ENCODE peak calls at places on chromosomes 7 and 10, in seven cellular contexts. Z is thoracic aorta, K is spleen, N is heart left ventricle, H is heart right ventricle, V is HCT116, I is cardiac muscle cell. L is an unnamed sample. For H3K4me1 and H3K36me3, the result is how much of the 10 kb centered on the place peaks cover.

GRCh38 chr10:127012071-127012768 is 107.0 kb downstream of the DOCK1 start:
- DNase-seq in H (no peak), I (no peak), Z (no peak), N (no peak), K (no peak), V (no peak), L (no peak)

GRCh38 chr10:124152139-124152780 is 58.9 kb upstream of the CHST15 start:
- DNase-seq in N (no peak), Z (peak), I (no peak), V (peak), H (peak), K (peak), L (peak)

GRCh38 chr7:139105037-139105382 is 4.5 kb downstream of the ZC3HAV1 start:
- DNase-seq in V (no peak), H (no peak), N (no peak), I (no peak), K (no peak), Z (no peak), L (no peak)

GRCh38 chr7:155896531-155897263 is 84.4 kb upstream of the SHH start:
- DNase-seq in K (peak), V (no peak), N (no peak), Z (no peak), H (no peak), I (no peak), L (no peak)

GRCh38 chr10:11533328-11533781 is 78.1 kb downstream of the USP6NL start:
- DNase-seq in N (no peak), K (no peak), H (no peak), Z (no peak), I (no peak), V (no peak), L (no peak)

GRCh38 chr10:93680414-93681047 is 21.9 kb downstream of the FRA10AC1 start:
- DNase-seq in H (no peak), I (peak), N (no peak), V (peak), Z (no peak), K (no peak), L (no peak)

GRCh38 chr7:68623030-68623429 is 975.2 kb upstream of the AUTS2 start:
- DNase-seq in H (no peak), N (no peak), Z (no peak), V (no peak), I (no peak), K (no peak), L (no peak)

GRCh38 chr10:78966844-78967488 is 101.8 kb upstream of the ZMIZ1 start:
- DNase-seq in K (peak), I (no peak), V (no peak), Z (no peak), N (peak), H (no peak), L (no peak)

GRCh38 chr10:103456074-103456660 is 2.5 kb downstream of the CALHM1 start:
- DNase-seq in N (peak), H (no peak), K (no peak), I (no peak), V (no peak), Z (no peak), L (no peak)

GRCh38 chr10:73827346-73828089 is 16.1 kb upstream of the NDST2 start:
- DNase-seq in I (no peak), V (no peak), H (no peak), Z (no peak), N (no peak), K (no peak), L (no peak)

GRCh38 chr7:137986252-137987010 is 15.5 kb downstream of the CREB3L2 start:
- DNase-seq in N (no peak), I (no peak), V (no peak), Z (no peak), H (peak), K (no peak), L (peak)

GRCh38 chr7:111960909-111961440 is 245.2 kb downstream of the DOCK4 start:
- DNase-seq in I (no peak), V (no peak), H (no peak), K (no peak), Z (no peak), N (no peak), L (no peak)

GRCh38 chr10:113297226-113297625 is 255.6 kb upstream of the HABP2 start:
- DNase-seq in I (no peak), Z (no peak), N (no peak), H (no peak), K (no peak), V (no peak), L (no peak)

GRCh38 chr10:125773702-125774101 is 1.9 kb downstream of the MMP21 start:
- DNase-seq in Z (no peak), N (no peak), I (no peak), H (no peak), K (no peak), V (no peak), L (no peak)

GRCh38 chr7:18202315-18203045 is 174.8 kb upstream of the PRPS1L1 start:
- DNase-seq in I (no peak), V (no peak), H (no peak), N (no peak), K (no peak), Z (no peak), L (no peak)

GRCh38 chr10:110852255-110852896 is 19.4 kb upstream of the PDCD4 start:
- DNase-seq in N (no peak), V (peak), Z (no peak), I (no peak), K (no peak), H (no peak), L (no peak)

GRCh38 chr7:75989726-75990388 is 4.5 kb downstream of the TMEM120A start:
- DNase-seq in I (no peak), N (peak), K (peak), Z (no peak), V (no peak), H (peak), L (no peak)

GRCh38 chr7:156461881-156462665 is 178.5 kb upstream of the RNF32 start:
- DNase-seq in Z (no peak), N (no peak), K (no peak), I (no peak), H (no peak), V (no peak), L (peak)

GRCh38 chr10:34291466-34292177 is 523.5 kb downstream of the PARD3 start:
- DNase-seq in Z (no peak), H (no peak), V (no peak), I (no peak), N (no peak), K (no peak), L (no peak)

GRCh38 chr7:55144955-55145342 is 126.1 kb downstream of the EGFR start:
- DNase-seq in K (peak), H (no peak), N (no peak), I (no peak), V (no peak), Z (no peak), L (no peak)

GRCh38 chr10:58237014-58237830 is 30.5 kb downstream of the IPMK start:
- DNase-seq in Z (no peak), K (no peak), N (no peak), V (peak), I (no peak), H (no peak), L (no peak)

GRCh38 chr10:48612241-48612943 is 7.5 kb upstream of the ARHGAP22 start:
- DNase-seq in Z (no peak), H (no peak), N (no peak), I (no peak), V (no peak), K (no peak), L (no peak)

GRCh38 chr10:124074471-124075109 is 18.8 kb downstream of the CHST15 start:
- DNase-seq in Z (no peak), H (no peak), V (no peak), I (no peak), K (peak), N (no peak), L (peak)

GRCh38 chr10:132904169-132904813 is 38.1 kb downstream of the CFAP46 start:
- DNase-seq in N (peak), I (peak), K (peak), H (no peak), Z (no peak), V (peak), L (no peak)

GRCh38 chr10:120286280-120286679 is 170.7 kb upstream of the PLPP4 start:
- DNase-seq in H (no peak), I (no peak), Z (no peak), N (no peak), K (no peak), V (no peak), L (no peak)

GRCh38 chr7:120725376-120726039 is 132.4 kb downstream of the TSPAN12 start:
- DNase-seq in Z (no peak), H (no peak), K (no peak), I (peak), N (no peak), V (peak), L (no peak)

GRCh38 chr7:4782333-4783291 is 7.2 kb downstream of the AP5Z1 start:
- DNase-seq in H (no peak), N (no peak), K (peak), Z (no peak), I (no peak), V (no peak), L (no peak)

GRCh38 chr7:158657189-158657746 is 47.3 kb downstream of the NCAPG2 start:
- DNase-seq in K (no peak), V (no peak), Z (no peak), N (no peak), H (no peak), I (no peak), L (no peak)

GRCh38 chr10:100878291-100878910 is 34.4 kb upstream of the SLF2 start:
- DNase-seq in I (peak), N (no peak), K (no peak), H (peak), V (peak), Z (no peak), L (peak)

GRCh38 chr10:11437391-11438241 is 173.8 kb downstream of the USP6NL start:
- DNase-seq in N (no peak), Z (no peak), H (no peak), V (no peak), I (no peak), K (no peak), L (no peak)

GRCh38 chr7:130371059-130371458 is 9.2 kb upstream of the CPA1 start:
- DNase-seq in V (no peak), N (no peak), H (no peak), I (no peak), Z (no peak), K (no peak), L (peak)

GRCh38 chr10:79483299-79483698 is 29.0 kb upstream of the EIF5AL1 start:
- DNase-seq in N (no peak), H (no peak), Z (no peak), K (no peak), V (no peak), I (no peak), L (no peak)

GRCh38 chr7:24665564-24666294 is 91.5 kb downstream of the GSDME start:
- DNase-seq in N (no peak), I (peak), K (no peak), H (peak), Z (no peak), V (peak), L (peak)

GRCh38 chr10:8628351-8628750 is 573.9 kb downstream of the GATA3 start:
- DNase-seq in K (no peak), Z (no peak), V (no peak), N (no peak), H (no peak), I (no peak), L (no peak)

GRCh38 chr7:45709168-45710034 is 135.2 kb downstream of the ADCY1 start:
- DNase-seq in V (no peak), K (peak), N (peak), Z (no peak), I (no peak), H (no peak), L (peak)

GRCh38 chr10:80662429-80663211 is 124.9 kb downstream of the SH2D4B start:
- DNase-seq in K (peak), N (peak), Z (peak), I (peak), H (peak), V (peak), L (peak)

GRCh38 chr10:3783721-3784432 is 1.1 kb downstream of the KLF6 start:
- DNase-seq in N (peak), V (no peak), K (no peak), Z (no peak), I (peak), H (peak), L (peak)

GRCh38 chr10:27413831-27414348 is 90.2 kb upstream of the RAB18 start:
- DNase-seq in V (no peak), Z (no peak), K (no peak), N (no peak), I (no peak), H (no peak), L (no peak)

GRCh38 chr7:30434140-30434799 is 44.3 kb downstream of the NOD1 start:
- DNase-seq in N (no peak), H (no peak), I (peak), Z (no peak), V (no peak), K (no peak), L (no peak)
- H3K4me1 ChIP-seq in N (under half), H (under half), I (under half), Z (under half), V (under half), K (half or more), L (half or more)

GRCh38 chr10:72344932-72345331 is 9.8 kb downstream of the DNAJB12 start:
- DNase-seq in Z (no peak), K (no peak), V (no peak), I (no peak), H (no peak), N (no peak), L (no peak)

GRCh38 chr10:72348282-72348681 is 6.4 kb downstream of the DNAJB12 start:
- DNase-seq in Z (no peak), H (no peak), N (no peak), K (no peak), I (no peak), V (no peak), L (no peak)

GRCh38 chr10:72353028-72353962 is 1.4 kb downstream of the DNAJB12 start:
- DNase-seq in H (no peak), N (no peak), Z (no peak), V (no peak), K (no peak), I (peak), L (no peak)

GRCh38 chr10:72351479-72351878 is 3.2 kb downstream of the DNAJB12 start:
- DNase-seq in N (no peak), V (no peak), Z (no peak), H (no peak), K (no peak), I (no peak), L (no peak)

GRCh38 chr10:72349438-72349837 is 5.3 kb downstream of the DNAJB12 start:
- DNase-seq in N (no peak), H (no peak), V (no peak), K (no peak), Z (no peak), I (no peak), L (no peak)
- H3K36me3 ChIP-seq in N (under half), H (under half), V (under half), K (under half), Z (under half), I (under half), L (under half)

DNA sequence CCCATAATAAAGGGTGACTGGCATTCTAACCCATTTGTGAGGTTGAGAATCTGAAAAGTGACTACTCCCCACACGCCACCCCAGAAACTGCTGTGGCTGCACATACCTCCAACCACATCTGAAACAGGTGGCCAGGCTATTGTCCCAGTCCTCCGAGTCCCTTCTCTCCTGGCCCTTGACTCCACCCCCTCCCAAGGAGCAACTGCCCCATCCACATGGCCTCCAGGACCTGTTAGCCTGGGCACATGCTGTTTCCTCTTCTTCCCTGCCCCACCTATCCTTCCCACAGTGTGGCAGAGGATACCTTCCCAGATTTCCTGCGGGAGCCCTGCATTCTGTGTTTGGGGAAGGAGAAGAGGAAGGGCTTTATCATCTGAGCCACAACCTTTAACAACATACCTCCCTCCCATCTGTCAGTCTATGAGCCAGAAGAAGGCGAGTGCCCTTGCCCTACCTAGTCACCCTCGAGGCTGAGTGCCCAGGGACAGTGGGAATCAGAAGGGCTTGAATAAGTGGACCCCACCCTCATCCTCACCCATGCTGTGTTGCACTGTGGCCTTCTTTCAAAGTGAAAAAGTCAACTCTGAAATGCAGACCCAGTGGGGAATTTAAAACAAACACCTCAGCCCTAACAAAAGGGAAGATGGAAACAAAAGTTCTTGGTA is 11.9 kb downstream of the STEAP1B start:
- DNase-seq in H (no peak), N (no peak), V (no peak), K (no peak), Z (no peak), I (no peak), L (no peak)
- H3K4me1 ChIP-seq in H (under half), N (under half), V (under half), K (under half), Z (under half), I (under half), L (under half)

DNA sequence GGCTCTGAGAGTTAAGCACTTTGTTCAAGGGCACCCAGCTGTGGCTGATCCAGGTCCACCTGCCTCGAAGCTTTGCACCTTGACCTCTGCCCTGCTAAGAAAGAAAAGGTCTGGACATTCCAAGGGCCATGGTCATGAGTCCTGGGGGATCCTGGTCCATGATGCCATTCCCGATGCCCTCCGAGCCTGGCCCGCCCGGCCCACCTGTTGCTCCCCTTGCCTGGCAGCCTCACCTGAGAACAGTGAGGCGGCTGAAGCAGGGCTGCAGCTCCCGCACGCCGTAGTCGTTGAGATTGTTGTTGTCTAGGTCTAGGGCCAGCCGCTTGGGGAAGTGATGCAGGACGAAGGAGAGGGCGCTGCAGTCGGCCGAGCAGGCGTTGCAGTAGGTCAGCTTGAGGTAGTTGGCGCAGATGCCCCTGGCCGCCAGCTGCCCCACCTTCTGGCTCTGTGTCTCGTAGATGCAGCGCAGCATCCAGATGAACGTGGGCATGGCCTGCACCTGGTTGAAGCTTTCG is 27.5 kb downstream of the NOD1 start:
- DNase-seq in I (no peak), V (no peak), K (no peak), H (no peak), N (no peak), Z (no peak), L (no peak)
- H3K36me3 ChIP-seq in I (under half), V (under half), K (half or more), H (under half), N (under half), Z (half or more), L (under half)

DNA sequence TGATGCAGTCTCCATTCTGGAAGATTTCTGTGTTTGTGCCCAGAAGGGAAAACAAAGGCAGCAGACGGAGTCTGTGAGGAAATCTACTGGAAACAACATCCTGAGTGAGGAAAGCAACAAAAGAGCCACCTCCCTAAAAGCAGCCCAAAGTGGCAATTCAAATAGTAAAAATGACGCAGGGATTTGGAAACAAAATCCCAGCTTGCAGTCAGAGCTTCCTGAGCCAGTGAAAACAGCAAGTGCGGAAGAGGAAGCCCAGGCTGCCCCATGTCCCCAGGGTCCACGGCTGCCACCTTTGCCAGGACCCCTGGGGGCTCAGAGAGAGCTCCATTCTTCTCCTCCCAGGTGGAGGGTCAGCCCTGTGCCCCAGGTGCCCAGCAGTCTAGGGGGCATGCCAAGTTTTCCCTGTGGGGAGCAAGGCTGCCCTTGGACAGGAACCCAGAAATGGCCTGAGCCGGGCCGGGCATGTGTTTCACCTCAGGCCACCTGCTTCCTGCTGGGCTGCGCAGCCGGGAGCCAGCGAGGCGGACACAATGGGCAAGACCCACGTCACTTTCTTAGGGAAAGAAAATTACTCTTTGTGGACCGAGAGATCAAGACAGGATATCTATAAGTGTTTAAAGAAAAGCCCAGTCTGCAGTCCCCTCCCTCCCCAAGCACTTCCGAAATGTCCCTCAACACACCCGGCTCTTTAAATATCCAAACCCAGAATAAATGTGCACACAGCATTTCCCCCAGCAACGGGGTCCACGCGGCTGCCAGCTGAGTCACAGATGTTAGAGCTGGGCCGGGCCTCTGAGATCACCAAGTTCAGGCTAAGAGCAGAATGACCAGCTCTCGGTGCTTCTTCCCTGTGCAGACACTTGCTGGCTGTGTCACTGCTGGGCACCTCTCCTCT is 231.1 kb downstream of the ARHGAP12 start:
- DNase-seq in Z (peak), H (peak), I (no peak), K (peak), N (peak), V (no peak), L (peak)
- H3K4me1 ChIP-seq in Z (under half), H (half or more), I (under half), K (under half), N (under half), V (under half), L (under half)

GRCh38 chr7:13797545-13797944 is 191.9 kb downstream of the ETV1 start:
- DNase-seq in V (no peak), Z (no peak), H (no peak), K (no peak), N (no peak), I (no peak), L (no peak)

GRCh38 chr7:13801669-13802068 is 187.8 kb downstream of the ETV1 start:
- DNase-seq in V (no peak), N (no peak), K (no peak), Z (no peak), H (no peak), I (no peak), L (no peak)

GRCh38 chr7:13802651-13803050 is 186.8 kb downstream of the ETV1 start:
- DNase-seq in V (no peak), H (no peak), Z (no peak), N (no peak), K (no peak), I (no peak), L (no peak)

GRCh38 chr7:13803134-13803533 is 186.3 kb downstream of the ETV1 start:
- DNase-seq in I (no peak), Z (no peak), H (no peak), K (no peak), N (no peak), V (no peak), L (no peak)

GRCh38 chr7:13800694-13801448 is 188.6 kb downstream of the ETV1 start:
- DNase-seq in H (no peak), V (no peak), I (no peak), K (no peak), Z (no peak), N (no peak), L (no peak)
- H3K36me3 ChIP-seq in H (under half), V (under half), I (under half), K (under half), Z (under half), N (under half), L (under half)

L was measured in transverse colon.